ENCODE peak calls at places on chromosomes 13 and 19, in ten cellular contexts. W is foreskin fibroblast, N is A549, S is brain microvascular endothelial cell, F is K562, R is kidney epithelial cell, I is RWPE1, M is Peyer's patch, L is cardiac fibroblast, J is dorsolateral prefrontal cortex. Q is an unnamed sample.

GRCh38 chr19:35144600-35145436 is 1.8 kb downstream of the FXYD7 start:
- DNase-seq in L (no peak), I (peak), J (no peak), F (peak), S (no peak), N (peak), R (no peak), W (no peak), M (peak), Q (peak)

GRCh38 chr19:16143399-16144215 is at the start of gene HSH2D:
- DNase-seq in M (peak), J (no peak), R (peak), L (no peak), N (no peak), S (no peak), I (peak), F (no peak), W (no peak), Q (peak)

GRCh38 chr13:24145231-24145630 is 15.3 kb upstream of the SPATA13 start:
- DNase-seq in J (no peak), M (no peak), S (no peak), L (no peak), R (no peak), W (peak), I (no peak), N (no peak), F (no peak), Q (no peak)

GRCh38 chr13:39776439-39776838 is 121.0 kb downstream of the COG6 start:
- DNase-seq in L (peak), R (peak), J (no peak), W (peak), S (peak), N (no peak), I (no peak), M (no peak), F (no peak), Q (no peak)

GRCh38 chr19:48481846-48482639 is 12.9 kb downstream of the CYTH2 start:
- DNase-seq in W (peak), R (no peak), I (no peak), M (no peak), F (no peak), N (no peak), J (no peak), S (no peak), L (no peak), Q (no peak)

GRCh38 chr13:46321494-46322225 is 65.4 kb downstream of the RUBCNL start:
- DNase-seq in F (peak), S (peak), M (peak), R (no peak), I (peak), L (peak), W (peak), N (peak), J (peak), Q (peak)

GRCh38 chr13:94346261-94347019 is 133.0 kb downstream of the DCT start:
- DNase-seq in F (no peak), W (no peak), M (no peak), S (no peak), L (no peak), N (no peak), R (no peak), I (no peak), J (no peak), Q (no peak)

GRCh38 chr19:29714371-29714952 is 599 bp downstream of the C19orf12 start:
- DNase-seq in R (no peak), F (peak), S (no peak), I (peak), L (no peak), M (peak), J (no peak), W (no peak), N (peak), Q (no peak)

GRCh38 chr19:2636142-2636896 is 66.2 kb downstream of the GNG7 start:
- DNase-seq in N (no peak), I (no peak), F (no peak), W (no peak), M (no peak), R (no peak), L (no peak), S (no peak), J (no peak), Q (no peak)

GRCh38 chr19:2208975-2209374 is 27.2 kb downstream of the PLEKHJ1 start:
- DNase-seq in J (no peak), F (no peak), S (no peak), L (peak), R (no peak), N (no peak), I (no peak), W (no peak), M (no peak), Q (no peak)

GRCh38 chr19:40433391-40434216 is 7.8 kb upstream of the SERTAD1 start:
- DNase-seq in F (peak), I (peak), M (peak), N (peak), S (peak), R (peak), J (peak), W (peak), L (peak), Q (peak)

GRCh38 chr19:17289489-17289888 is 7.8 kb downstream of the ANKLE1 start:
- DNase-seq in F (peak), J (no peak), L (peak), N (peak), S (peak), M (peak), I (peak), R (peak), W (peak), Q (no peak)

GRCh38 chr19:2207991-2208860 is 27.9 kb downstream of the PLEKHJ1 start:
- DNase-seq in J (no peak), W (peak), S (peak), L (peak), R (peak), M (peak), F (peak), N (no peak), I (no peak), Q (no peak)

GRCh38 chr19:2503521-2504109 is 27.7 kb downstream of the GADD45B start:
- DNase-seq in W (peak), F (peak), J (no peak), M (no peak), I (peak), N (no peak), S (peak), R (no peak), L (peak), Q (peak)

GRCh38 chr19:39480337-39481228 is at the start of gene TIMM50:
- DNase-seq in W (peak), S (peak), R (peak), J (peak), F (peak), M (peak), I (peak), N (peak), L (peak), Q (peak)

GRCh38 chr19:41323023-41323422 is 13.1 kb downstream of the CCDC97 start:
- DNase-seq in F (no peak), I (no peak), L (peak), J (no peak), M (no peak), R (no peak), W (peak), N (no peak), S (peak), Q (no peak)

GRCh38 chr19:10780368-10780767 is 55.6 kb downstream of the TMED1 start:
- DNase-seq in L (peak), M (peak), S (peak), W (peak), J (no peak), R (no peak), N (no peak), I (no peak), F (no peak), Q (no peak)

GRCh38 chr19:9847087-9847671 is 12.1 kb downstream of the PIN1 start:
- DNase-seq in F (peak), R (peak), M (no peak), I (peak), S (peak), L (peak), J (peak), W (peak), N (peak), Q (peak)

GRCh38 chr19:920051-920857 is 3.1 kb downstream of the KISS1R start:
- DNase-seq in W (peak), M (peak), L (peak), J (no peak), F (no peak), I (no peak), N (no peak), S (no peak), R (no peak), Q (peak)

GRCh38 chr13:43297967-43298366 is 274.6 kb downstream of the DNAJC15 start:
- DNase-seq in L (no peak), F (no peak), W (no peak), M (no peak), J (no peak), R (no peak), I (no peak), S (no peak), N (no peak), Q (no peak)
- TF ChIP-seq CTCF in L (no peak), F (no peak), W (no peak), M (no peak), J (no peak), R (no peak), I (no peak), S (no peak), N (no peak), Q (no peak)

DNA sequence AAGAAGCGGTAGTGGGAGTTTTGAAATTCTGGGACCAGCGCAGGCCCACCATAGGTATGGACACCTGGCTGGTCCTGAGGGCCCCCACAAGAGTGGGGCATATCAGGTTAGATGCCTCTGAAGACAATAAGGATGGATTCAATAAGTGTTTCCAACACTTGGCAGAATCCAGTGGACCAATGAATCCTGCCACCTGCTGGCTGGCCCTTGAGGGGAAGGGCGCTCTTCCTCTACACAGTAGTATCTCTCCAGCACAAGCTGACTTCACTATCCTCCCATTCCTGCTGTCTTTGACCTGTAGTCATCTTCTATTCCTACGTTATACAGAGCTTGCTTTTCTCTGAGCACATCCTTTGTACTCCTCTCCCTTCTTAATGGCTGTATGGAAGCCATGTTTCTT is 199.7 kb upstream of the TSHZ3 start:
- DNase-seq in M (no peak), J (no peak), W (peak), R (no peak), F (no peak), I (no peak), L (peak), N (no peak), S (peak), Q (no peak)
- TF ChIP-seq CTCF in M (no peak), J (peak), W (peak), R (peak), F (no peak), I (no peak), L (peak), N (no peak), S (peak), Q (no peak)

GRCh38 chr19:42475366-42475765 is 32.6 kb upstream of the CXCL17 start:
- DNase-seq in L (no peak), J (no peak), R (no peak), N (no peak), S (no peak), I (no peak), W (no peak), M (no peak), F (no peak), Q (no peak)

GRCh38 chr19:42471554-42472249 is 29.0 kb upstream of the CXCL17 start:
- DNase-seq in M (no peak), R (no peak), S (peak), W (peak), L (no peak), F (no peak), J (no peak), N (no peak), I (no peak), Q (peak)

GRCh38 chr19:42473686-42474085 is 30.9 kb upstream of the CXCL17 start:
- DNase-seq in L (no peak), N (no peak), M (no peak), S (no peak), W (no peak), I (no peak), J (no peak), F (no peak), R (no peak), Q (no peak)

GRCh38 chr19:42474743-42475142 is 32.0 kb upstream of the CXCL17 start:
- DNase-seq in J (no peak), L (no peak), W (no peak), R (no peak), N (no peak), I (no peak), S (no peak), M (no peak), F (no peak), Q (no peak)

GRCh38 chr19:42472402-42473147 is 29.8 kb upstream of the CXCL17 start:
- DNase-seq in S (no peak), J (no peak), M (no peak), L (no peak), N (no peak), W (no peak), F (no peak), R (no peak), I (no peak), Q (no peak)
- TF ChIP-seq CTCF in S (no peak), J (no peak), M (no peak), L (no peak), N (no peak), W (no peak), F (no peak), R (no peak), I (no peak), Q (no peak)

GRCh38 chr13:30111810-30112209 is 195.5 kb downstream of the KATNAL1 start:
- DNase-seq in N (peak), W (peak), F (no peak), R (no peak), M (no peak), S (no peak), L (no peak), J (no peak), I (no peak), Q (peak)
- TF ChIP-seq CTCF in N (no peak), W (peak), F (no peak), R (peak), M (no peak), S (peak), L (peak), J (no peak), I (no peak), Q (no peak)

GRCh38 chr13:91813255-91813654 is 414.8 kb downstream of the GPC5 start:
- DNase-seq in R (no peak), W (no peak), N (no peak), J (no peak), S (no peak), F (peak), M (no peak), L (no peak), I (no peak), Q (no peak)

GRCh38 chr13:91817250-91817649 is 418.8 kb downstream of the GPC5 start:
- DNase-seq in S (peak), M (no peak), I (no peak), W (peak), F (peak), L (peak), N (no peak), R (no peak), J (no peak), Q (no peak)
- TF ChIP-seq CTCF in S (peak), M (no peak), I (no peak), W (no peak), F (no peak), L (no peak), N (no peak), R (peak), J (peak), Q (no peak)